ENCODE peak calls at places on chromosomes 12 and 14, in nine cellular contexts. One of them, this sample, is unnamed. For H3K9me3, the result is how much of the 10 kb centered on the place peaks cover.

GRCh38 chr12:123076604-123077297 is 74.1 kb downstream of the PITPNM2 start:
- DNase-seq in testis: no peak
- DNase-seq in CD8-positive, alpha-beta memory T cell: peak
- DNase-seq in naive thymus-derived CD4-positive, alpha-beta T cell: no peak
- DNase-seq in body of pancreas: no peak
- DNase-seq in H9: no peak
- DNase-seq in aorta: no peak
- DNase-seq in Peyer's patch: no peak
- DNase-seq in right lobe of liver: no peak
- DNase-seq in this sample: no peak

GRCh38 chr12:7935773-7936581 is at the start of gene SLC2A3:
- DNase-seq in H9: peak
- DNase-seq in Peyer's patch: peak
- DNase-seq in aorta: peak
- DNase-seq in right lobe of liver: no peak
- DNase-seq in naive thymus-derived CD4-positive, alpha-beta T cell: peak
- DNase-seq in CD8-positive, alpha-beta memory T cell: peak
- DNase-seq in body of pancreas: no peak
- DNase-seq in testis: peak
- DNase-seq in this sample: peak

GRCh38 chr12:51818567-51819300 is 29.8 kb downstream of the FIGNL2 start:
- DNase-seq in body of pancreas: no peak
- DNase-seq in H9: no peak
- DNase-seq in naive thymus-derived CD4-positive, alpha-beta T cell: no peak
- DNase-seq in testis: peak
- DNase-seq in CD8-positive, alpha-beta memory T cell: no peak
- DNase-seq in right lobe of liver: no peak
- DNase-seq in Peyer's patch: no peak
- DNase-seq in aorta: no peak
- DNase-seq in this sample: no peak

GRCh38 chr12:103947871-103948555 is 17.7 kb upstream of the TDG start:
- DNase-seq in Peyer's patch: no peak
- DNase-seq in right lobe of liver: no peak
- DNase-seq in body of pancreas: no peak
- DNase-seq in testis: no peak
- DNase-seq in naive thymus-derived CD4-positive, alpha-beta T cell: no peak
- DNase-seq in CD8-positive, alpha-beta memory T cell: no peak
- DNase-seq in aorta: no peak
- DNase-seq in H9: no peak
- DNase-seq in this sample: no peak

GRCh38 chr12:59929091-59929490 is 333.3 kb downstream of the SLC16A7 start:
- DNase-seq in aorta: no peak
- DNase-seq in CD8-positive, alpha-beta memory T cell: no peak
- DNase-seq in H9: no peak
- DNase-seq in Peyer's patch: no peak
- DNase-seq in testis: no peak
- DNase-seq in naive thymus-derived CD4-positive, alpha-beta T cell: no peak
- DNase-seq in body of pancreas: no peak
- DNase-seq in right lobe of liver: no peak
- DNase-seq in this sample: no peak

GRCh38 chr14:59333668-59334067 is 131.5 kb downstream of the GPR135 start:
- DNase-seq in CD8-positive, alpha-beta memory T cell: no peak
- DNase-seq in body of pancreas: no peak
- DNase-seq in testis: no peak
- DNase-seq in aorta: no peak
- DNase-seq in H9: no peak
- DNase-seq in Peyer's patch: no peak
- DNase-seq in naive thymus-derived CD4-positive, alpha-beta T cell: no peak
- DNase-seq in right lobe of liver: no peak
- DNase-seq in this sample: no peak

GRCh38 chr12:93243689-93244513 is 133.8 kb upstream of the NUDT4 start:
- DNase-seq in testis: no peak
- DNase-seq in CD8-positive, alpha-beta memory T cell: no peak
- DNase-seq in H9: no peak
- DNase-seq in right lobe of liver: no peak
- DNase-seq in aorta: no peak
- DNase-seq in Peyer's patch: peak
- DNase-seq in naive thymus-derived CD4-positive, alpha-beta T cell: no peak
- DNase-seq in body of pancreas: no peak
- DNase-seq in this sample: no peak

GRCh38 chr14:101000711-101001110 is 97.2 kb upstream of the RTL1 start:
- DNase-seq in aorta: no peak
- DNase-seq in body of pancreas: no peak
- DNase-seq in naive thymus-derived CD4-positive, alpha-beta T cell: no peak
- DNase-seq in H9: no peak
- DNase-seq in Peyer's patch: no peak
- DNase-seq in right lobe of liver: no peak
- DNase-seq in testis: no peak
- DNase-seq in CD8-positive, alpha-beta memory T cell: no peak
- DNase-seq in this sample: no peak

GRCh38 chr14:104385189-104386135 is 194.1 kb upstream of the C14orf180 start:
- DNase-seq in aorta: no peak
- DNase-seq in right lobe of liver: peak
- DNase-seq in H9: peak
- DNase-seq in naive thymus-derived CD4-positive, alpha-beta T cell: peak
- DNase-seq in Peyer's patch: no peak
- DNase-seq in body of pancreas: peak
- DNase-seq in CD8-positive, alpha-beta memory T cell: no peak
- DNase-seq in testis: no peak
- DNase-seq in this sample: no peak

GRCh38 chr14:29320261-29320660 is 553.7 kb downstream of the FOXG1 start:
- DNase-seq in testis: no peak
- DNase-seq in H9: no peak
- DNase-seq in aorta: no peak
- DNase-seq in CD8-positive, alpha-beta memory T cell: no peak
- DNase-seq in naive thymus-derived CD4-positive, alpha-beta T cell: no peak
- DNase-seq in right lobe of liver: no peak
- DNase-seq in Peyer's patch: no peak
- DNase-seq in body of pancreas: no peak
- DNase-seq in this sample: no peak

GRCh38 chr14:29317423-29317822 is 550.8 kb downstream of the FOXG1 start:
- DNase-seq in body of pancreas: no peak
- DNase-seq in aorta: no peak
- DNase-seq in CD8-positive, alpha-beta memory T cell: no peak
- DNase-seq in testis: no peak
- DNase-seq in H9: no peak
- DNase-seq in right lobe of liver: no peak
- DNase-seq in naive thymus-derived CD4-positive, alpha-beta T cell: no peak
- DNase-seq in Peyer's patch: no peak
- DNase-seq in this sample: no peak

GRCh38 chr14:29316936-29317335 is 550.3 kb downstream of the FOXG1 start:
- DNase-seq in naive thymus-derived CD4-positive, alpha-beta T cell: no peak
- DNase-seq in right lobe of liver: no peak
- DNase-seq in body of pancreas: no peak
- DNase-seq in testis: no peak
- DNase-seq in aorta: no peak
- DNase-seq in CD8-positive, alpha-beta memory T cell: no peak
- DNase-seq in Peyer's patch: no peak
- DNase-seq in H9: no peak
- DNase-seq in this sample: no peak

DNA sequence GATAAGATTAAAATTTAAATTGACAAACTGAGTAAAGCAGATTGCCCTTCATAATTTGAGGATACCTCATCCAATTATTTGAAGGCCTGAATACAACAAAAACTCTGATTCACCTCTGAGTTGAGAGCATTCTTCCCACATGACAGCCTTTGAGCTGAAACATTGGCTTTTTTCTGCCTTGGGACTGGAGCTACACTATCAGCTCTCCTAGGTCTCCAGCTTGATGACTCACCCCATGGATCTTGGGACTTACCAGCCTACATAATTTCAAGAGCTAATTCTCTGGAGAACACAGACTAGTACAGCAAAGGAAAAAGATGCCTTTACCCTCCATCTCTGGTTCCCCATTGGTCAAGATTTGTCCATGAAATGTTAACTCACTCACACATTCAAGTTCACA is 555.1 kb downstream of the FOXG1 start:
- DNase-seq in H9: no peak
- DNase-seq in Peyer's patch: no peak
- DNase-seq in testis: no peak
- DNase-seq in aorta: no peak
- DNase-seq in right lobe of liver: no peak
- DNase-seq in body of pancreas: no peak
- DNase-seq in CD8-positive, alpha-beta memory T cell: no peak
- DNase-seq in naive thymus-derived CD4-positive, alpha-beta T cell: no peak
- DNase-seq in this sample: no peak
- H3K9me3 ChIP-seq in H9: under half
- H3K9me3 ChIP-seq in Peyer's patch: under half
- H3K9me3 ChIP-seq in testis: under half
- H3K9me3 ChIP-seq in aorta: under half
- H3K9me3 ChIP-seq in right lobe of liver: under half
- H3K9me3 ChIP-seq in body of pancreas: under half
- H3K9me3 ChIP-seq in CD8-positive, alpha-beta memory T cell: under half
- H3K9me3 ChIP-seq in naive thymus-derived CD4-positive, alpha-beta T cell: under half
- H3K9me3 ChIP-seq in this sample: under half

GRCh38 chr14:106613256-106613655 is 1086.9 kb downstream of the TMEM121 start:
- DNase-seq in testis: no peak
- DNase-seq in H9: no peak
- DNase-seq in aorta: no peak
- DNase-seq in CD8-positive, alpha-beta memory T cell: no peak
- DNase-seq in right lobe of liver: no peak
- DNase-seq in naive thymus-derived CD4-positive, alpha-beta T cell: no peak
- DNase-seq in body of pancreas: no peak
- DNase-seq in Peyer's patch: no peak
- DNase-seq in this sample: no peak
- H3K9me3 ChIP-seq in testis: under half
- H3K9me3 ChIP-seq in H9: half or more
- H3K9me3 ChIP-seq in aorta: under half
- H3K9me3 ChIP-seq in CD8-positive, alpha-beta memory T cell: under half
- H3K9me3 ChIP-seq in right lobe of liver: under half
- H3K9me3 ChIP-seq in naive thymus-derived CD4-positive, alpha-beta T cell: under half
- H3K9me3 ChIP-seq in body of pancreas: under half
- H3K9me3 ChIP-seq in Peyer's patch: under half
- H3K9me3 ChIP-seq in this sample: under half

GRCh38 chr14:105899071-105899641 is 372.8 kb downstream of the TMEM121 start:
- DNase-seq in Peyer's patch: no peak
- DNase-seq in testis: no peak
- DNase-seq in aorta: peak
- DNase-seq in CD8-positive, alpha-beta memory T cell: no peak
- DNase-seq in H9: no peak
- DNase-seq in naive thymus-derived CD4-positive, alpha-beta T cell: no peak
- DNase-seq in right lobe of liver: no peak
- DNase-seq in body of pancreas: no peak
- DNase-seq in this sample: no peak

GRCh38 chr14:105899657-105900397 is 373.4 kb downstream of the TMEM121 start:
- DNase-seq in body of pancreas: no peak
- DNase-seq in H9: no peak
- DNase-seq in Peyer's patch: no peak
- DNase-seq in testis: no peak
- DNase-seq in aorta: peak
- DNase-seq in right lobe of liver: no peak
- DNase-seq in CD8-positive, alpha-beta memory T cell: no peak
- DNase-seq in naive thymus-derived CD4-positive, alpha-beta T cell: no peak
- DNase-seq in this sample: no peak

GRCh38 chr14:105898482-105899010 is 372.2 kb downstream of the TMEM121 start:
- DNase-seq in Peyer's patch: no peak
- DNase-seq in testis: no peak
- DNase-seq in H9: no peak
- DNase-seq in right lobe of liver: no peak
- DNase-seq in CD8-positive, alpha-beta memory T cell: no peak
- DNase-seq in body of pancreas: no peak
- DNase-seq in aorta: peak
- DNase-seq in naive thymus-derived CD4-positive, alpha-beta T cell: no peak
- DNase-seq in this sample: no peak

GRCh38 chr14:105894978-105895881 is 368.8 kb downstream of the TMEM121 start:
- DNase-seq in testis: no peak
- DNase-seq in CD8-positive, alpha-beta memory T cell: peak
- DNase-seq in H9: no peak
- DNase-seq in body of pancreas: peak
- DNase-seq in aorta: peak
- DNase-seq in right lobe of liver: peak
- DNase-seq in Peyer's patch: no peak
- DNase-seq in naive thymus-derived CD4-positive, alpha-beta T cell: no peak
- DNase-seq in this sample: no peak

DNA sequence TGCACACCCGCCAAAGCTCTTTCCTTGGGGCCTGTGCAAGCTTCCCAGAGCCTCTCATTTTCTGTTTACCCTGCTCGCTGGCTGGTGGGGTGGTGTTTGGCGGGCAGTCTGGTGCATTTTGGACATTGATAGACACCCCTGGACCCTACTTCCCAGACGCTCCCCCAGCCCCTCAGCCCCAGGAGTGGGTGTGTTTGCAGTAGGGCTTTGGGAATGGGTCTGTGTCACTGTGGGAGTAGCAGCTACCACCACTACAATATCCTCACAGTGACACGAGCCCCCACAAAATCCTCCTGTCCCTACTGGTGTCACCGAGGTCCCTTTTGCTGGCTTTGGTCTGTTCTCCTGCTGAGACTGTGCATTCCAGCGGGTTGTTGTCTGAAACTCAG is 371.3 kb downstream of the TMEM121 start:
- DNase-seq in testis: no peak
- DNase-seq in right lobe of liver: peak
- DNase-seq in H9: no peak
- DNase-seq in Peyer's patch: no peak
- DNase-seq in body of pancreas: no peak
- DNase-seq in CD8-positive, alpha-beta memory T cell: no peak
- DNase-seq in aorta: peak
- DNase-seq in naive thymus-derived CD4-positive, alpha-beta T cell: no peak
- DNase-seq in this sample: no peak
- H3K9me3 ChIP-seq in testis: under half
- H3K9me3 ChIP-seq in right lobe of liver: under half
- H3K9me3 ChIP-seq in H9: half or more
- H3K9me3 ChIP-seq in Peyer's patch: under half
- H3K9me3 ChIP-seq in body of pancreas: under half
- H3K9me3 ChIP-seq in CD8-positive, alpha-beta memory T cell: under half
- H3K9me3 ChIP-seq in aorta: under half
- H3K9me3 ChIP-seq in naive thymus-derived CD4-positive, alpha-beta T cell: under half
- H3K9me3 ChIP-seq in this sample: under half

GRCh38 chr12:56905852-56906251 is 28.4 kb downstream of the SDR9C7 start:
- DNase-seq in naive thymus-derived CD4-positive, alpha-beta T cell: no peak
- DNase-seq in aorta: no peak
- DNase-seq in right lobe of liver: no peak
- DNase-seq in testis: no peak
- DNase-seq in body of pancreas: no peak
- DNase-seq in H9: no peak
- DNase-seq in CD8-positive, alpha-beta memory T cell: no peak
- DNase-seq in Peyer's patch: no peak
- DNase-seq in this sample: no peak
- H3K9me3 ChIP-seq in naive thymus-derived CD4-positive, alpha-beta T cell: under half
- H3K9me3 ChIP-seq in aorta: under half
- H3K9me3 ChIP-seq in right lobe of liver: under half
- H3K9me3 ChIP-seq in testis: under half
- H3K9me3 ChIP-seq in body of pancreas: under half
- H3K9me3 ChIP-seq in H9: under half
- H3K9me3 ChIP-seq in CD8-positive, alpha-beta memory T cell: under half
- H3K9me3 ChIP-seq in Peyer's patch: under half
- H3K9me3 ChIP-seq in this sample: under half

GRCh38 chr14:97944380-97944779 is 1147.2 kb downstream of the VRK1 start:
- DNase-seq in body of pancreas: no peak
- DNase-seq in testis: no peak
- DNase-seq in H9: no peak
- DNase-seq in right lobe of liver: no peak
- DNase-seq in CD8-positive, alpha-beta memory T cell: no peak
- DNase-seq in aorta: no peak
- DNase-seq in naive thymus-derived CD4-positive, alpha-beta T cell: no peak
- DNase-seq in Peyer's patch: no peak
- DNase-seq in this sample: no peak
- H3K9me3 ChIP-seq in body of pancreas: under half
- H3K9me3 ChIP-seq in testis: under half
- H3K9me3 ChIP-seq in H9: under half
- H3K9me3 ChIP-seq in right lobe of liver: under half
- H3K9me3 ChIP-seq in CD8-positive, alpha-beta memory T cell: under half
- H3K9me3 ChIP-seq in aorta: under half
- H3K9me3 ChIP-seq in naive thymus-derived CD4-positive, alpha-beta T cell: under half
- H3K9me3 ChIP-seq in Peyer's patch: under half
- H3K9me3 ChIP-seq in this sample: under half